ENCODE peak calls at places on chromosomes 6 and 20, in nine cellular contexts. W, Q, R, L, M, F, K, J and T are unnamed samples.

GRCh38 chr6:24723270-24723669 is 4.3 kb upstream of the C6orf62 start:
- DNase-seq in J (no peak), M (no peak), F (no peak), L (no peak), R (no peak), W (no peak), K (no peak), Q (no peak), T (no peak)

GRCh38 chr6:57324538-57324937 is 7.1 kb downstream of the PRIM2 start:
- DNase-seq in Q (peak; percentile 39), W (no peak), R (no peak), M (no peak), J (no peak), L (no peak), F (no peak), K (peak; percentile 17), T (no peak)

GRCh38 chr20:5008743-5009142 is 7.4 kb upstream of the SLC23A2 start:
- DNase-seq in Q (no peak), K (peak; percentile 92), M (no peak), J (no peak), L (no peak), W (no peak), F (no peak), R (no peak), T (no peak)

GRCh38 chr6:21874372-21874771 is 280.8 kb downstream of the SOX4 start:
- DNase-seq in K (peak; percentile 26), L (no peak), R (no peak), F (no peak), J (no peak), Q (no peak), W (no peak), M (no peak), T (no peak)

GRCh38 chr6:117861545-117861944 is 45.5 kb upstream of the SLC35F1 start:
- DNase-seq in Q (no peak), R (no peak), F (no peak), J (no peak), L (no peak), K (no peak), M (no peak), W (no peak), T (no peak)

GRCh38 chr6:36430351-36430750 is 12.3 kb downstream of the PXT1 start:
- DNase-seq in F (no peak), R (no peak), K (no peak), J (peak; percentile 26), W (no peak), M (no peak), Q (peak; percentile 61), L (no peak), T (no peak)

GRCh38 chr6:36229223-36229622 is 32.7 kb downstream of the BRPF3 start:
- DNase-seq in J (no peak), W (no peak), R (peak; percentile 87), L (no peak), K (no peak), M (no peak), F (no peak), Q (no peak), T (no peak)

GRCh38 chr6:37142047-37142614 is 27.8 kb upstream of the PIM1 start:
- DNase-seq in W (no peak), M (no peak), R (no peak), Q (peak; percentile 61), K (no peak), L (no peak), F (no peak), J (no peak), T (no peak)

GRCh38 chr6:149779644-149779963 is 30.1 kb downstream of the PCMT1 start:
- DNase-seq in W (no peak), F (no peak), L (no peak), J (no peak), K (no peak), R (no peak), M (no peak), Q (peak; percentile 22), T (no peak)

GRCh38 chr6:108983151-108983550 is 111.5 kb downstream of the SESN1 start:
- DNase-seq in L (no peak), M (no peak), F (no peak), K (no peak), R (no peak), J (no peak), Q (peak; percentile 21), W (no peak), T (no peak)

GRCh38 chr6:1514078-1514477 is 95.6 kb upstream of the FOXC1 start:
- DNase-seq in L (no peak), F (no peak), K (no peak), J (no peak), Q (no peak), M (no peak), W (no peak), R (no peak), T (no peak)
- TF ChIP-seq CTCF in L (no peak), F (no peak), K (no peak), J (no peak), Q (no peak), M (no peak), W (no peak), R (no peak), T (no peak)

DNA sequence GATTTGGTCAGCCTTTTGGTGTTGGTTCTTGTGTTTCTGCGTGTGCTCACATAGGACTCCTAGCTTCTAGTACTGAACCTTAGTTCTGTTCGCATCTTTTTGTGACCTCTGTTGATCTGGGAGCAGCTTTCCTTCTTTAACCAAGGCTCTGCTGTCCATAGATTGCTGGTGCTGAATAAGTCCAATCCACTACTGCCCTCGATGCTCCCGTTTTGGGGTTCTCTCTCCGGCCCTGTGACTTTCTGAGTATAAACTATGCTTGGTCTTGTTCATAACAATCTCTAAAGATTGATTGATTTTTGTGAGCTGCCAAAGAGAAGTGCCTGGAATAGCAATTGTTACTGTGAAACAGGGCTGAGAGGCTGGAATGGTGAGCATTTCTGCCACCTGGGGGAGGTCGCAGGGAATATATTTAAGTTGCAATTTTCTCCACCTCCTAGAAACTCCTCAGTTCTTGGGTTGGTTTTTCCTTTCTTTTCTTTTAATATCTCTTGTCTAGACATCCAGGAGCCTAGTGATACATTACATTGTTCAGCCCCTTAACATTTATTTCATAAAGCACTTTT is 422.9 kb upstream of the CHD6 start:
- DNase-seq in K (no peak), J (peak; percentile 38), R (no peak), Q (no peak), M (peak; percentile 4), F (no peak), W (no peak), L (no peak), T (no peak)
- TF ChIP-seq CTCF in K (no peak), J (peak; percentile 57), R (peak; percentile 22), Q (no peak), M (peak; percentile 32), F (no peak), W (no peak), L (peak; percentile 60), T (peak; percentile 15)

GRCh38 chr6:68779366-68779765 is 144.3 kb downstream of the ADGRB3 start:
- DNase-seq in J (no peak), F (no peak), M (no peak), W (no peak), L (no peak), R (no peak), Q (no peak), K (no peak), T (no peak)

GRCh38 chr6:68774843-68775242 is 139.8 kb downstream of the ADGRB3 start:
- DNase-seq in Q (no peak), L (no peak), M (no peak), K (no peak), W (no peak), J (no peak), R (no peak), F (no peak), T (no peak)

GRCh38 chr6:68776382-68776781 is 141.3 kb downstream of the ADGRB3 start:
- DNase-seq in L (no peak), F (no peak), M (no peak), J (no peak), K (no peak), W (no peak), R (no peak), Q (no peak), T (no peak)

GRCh38 chr6:68777956-68778355 is 142.9 kb downstream of the ADGRB3 start:
- DNase-seq in W (no peak), F (no peak), M (no peak), Q (peak; percentile 69), R (peak; percentile 16), J (no peak), L (no peak), K (peak; percentile 37), T (no peak)

DNA sequence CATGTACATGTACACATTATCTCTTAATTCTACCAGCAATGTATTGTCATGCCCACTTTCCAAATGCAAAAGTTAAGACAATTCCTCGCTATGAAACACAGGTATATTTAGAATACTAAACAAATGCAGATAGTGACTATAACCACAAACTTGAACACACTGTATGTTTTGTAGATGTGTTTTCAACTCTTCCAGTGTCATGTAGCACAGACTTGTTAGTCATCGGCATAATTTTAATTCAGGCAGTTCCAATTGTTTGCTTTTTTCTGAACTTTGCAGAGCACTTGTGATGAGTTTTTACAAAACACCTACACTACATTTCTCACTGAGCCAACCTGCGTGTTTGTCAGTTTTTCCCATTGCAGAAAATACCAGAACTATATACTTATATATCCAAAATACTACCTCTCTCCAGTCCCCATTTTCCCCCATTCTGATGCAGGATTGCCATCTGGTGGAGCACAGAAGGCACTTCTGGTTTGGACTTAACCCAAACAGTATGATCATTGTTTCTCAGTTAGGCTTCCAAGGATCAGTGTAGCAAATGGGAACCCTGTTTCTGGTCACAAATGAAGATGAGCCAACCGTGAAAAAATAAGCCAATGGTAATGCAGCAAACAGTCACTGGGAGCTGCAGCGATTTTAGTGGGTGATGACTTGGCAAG is 143.4 kb downstream of the ADGRB3 start:
- DNase-seq in M (peak; percentile 30), W (no peak), K (peak; percentile 23), F (no peak), J (peak; percentile 68), L (peak; percentile 15), R (no peak), Q (peak; percentile 82), T (peak; percentile 35)
- TF ChIP-seq CTCF in M (peak; percentile 60), W (no peak), K (peak; percentile 68), F (peak; percentile 41), J (peak; percentile 83), L (peak; percentile 87), R (peak; percentile 83), Q (peak; percentile 85), T (peak; percentile 42)

GRCh38 chr6:135334169-135334568 is 153.1 kb downstream of the MYB start:
- DNase-seq in Q (peak; percentile 26), M (no peak), F (no peak), L (no peak), W (no peak), R (no peak), J (no peak), K (peak; percentile 56), T (no peak)

GRCh38 chr6:135325624-135326424 is 144.7 kb downstream of the MYB start:
- DNase-seq in L (no peak), W (no peak), R (no peak), K (peak; percentile 62), F (no peak), M (no peak), J (no peak), Q (peak; percentile 41), T (no peak)

GRCh38 chr6:135328136-135328535 is 147.0 kb downstream of the MYB start:
- DNase-seq in M (no peak), F (no peak), L (no peak), J (no peak), W (no peak), Q (no peak), R (no peak), K (peak; percentile 74), T (no peak)

GRCh38 chr6:135331002-135331401 is 149.9 kb downstream of the MYB start:
- DNase-seq in K (no peak), Q (peak; percentile 12), J (no peak), L (no peak), W (no peak), M (no peak), F (no peak), R (no peak), T (no peak)

GRCh38 chr6:135329851-135330803 is 149.0 kb downstream of the MYB start:
- DNase-seq in W (no peak), L (no peak), J (no peak), M (no peak), Q (no peak), F (no peak), R (no peak), K (no peak), T (no peak)
- TF ChIP-seq CTCF in W (no peak), L (no peak), J (no peak), M (no peak), Q (no peak), F (no peak), R (no peak), K (no peak), T (no peak)